ENCODE peak calls at places on chromosomes 2 and 18, in six cellular contexts. X, Y, I, N, O and D are unnamed samples.

GRCh38 chr2:99602475-99602874 is 112.7 kb upstream of the REV1 start:
- DNase-seq in I (no peak), O (peak), N (peak), Y (peak), X (no peak), D (no peak)

GRCh38 chr2:3040066-3040428 is 337.6 kb downstream of the EIPR1 start:
- DNase-seq in N (no peak), O (no peak), I (no peak), X (no peak), Y (no peak), D (no peak)

GRCh38 chr2:207635468-207636200 is 10.4 kb upstream of the METTL21A start:
- DNase-seq in Y (no peak), X (no peak), O (no peak), I (no peak), N (peak), D (no peak)

GRCh38 chr2:120175000-120175581 is 48.1 kb downstream of the TMEM185B start:
- DNase-seq in Y (peak), I (peak), O (peak), X (peak), N (peak), D (no peak)

GRCh38 chr2:46469116-46469515 is 10.2 kb upstream of the TMEM247 start:
- DNase-seq in O (no peak), X (no peak), N (no peak), I (no peak), Y (no peak), D (no peak)

GRCh38 chr18:3051718-3052410 is 38.9 kb upstream of the LPIN2 start:
- DNase-seq in O (no peak), I (no peak), X (no peak), N (no peak), Y (no peak), D (no peak)

GRCh38 chr2:169258045-169258601 is 104.2 kb downstream of the LRP2 start:
- DNase-seq in N (peak), Y (no peak), O (no peak), I (no peak), X (no peak), D (no peak)

GRCh38 chr2:218065239-218066006 is 3.6 kb upstream of the RUFY4 start:
- DNase-seq in I (no peak), Y (no peak), N (no peak), O (no peak), X (no peak), D (no peak)

GRCh38 chr18:3595282-3596273 is 145.6 kb downstream of the TGIF1 start:
- DNase-seq in N (peak), X (no peak), O (peak), I (no peak), Y (peak), D (no peak)

GRCh38 chr2:23627236-23627990 is 242.4 kb downstream of the KLHL29 start:
- DNase-seq in I (no peak), O (no peak), Y (no peak), X (no peak), N (no peak), D (peak)

GRCh38 chr2:195486987-195487644 is 169.9 kb upstream of the SLC39A10 start:
- DNase-seq in Y (no peak), I (no peak), X (no peak), O (peak), N (peak), D (no peak)

GRCh38 chr2:237790353-237790752 is 8.2 kb upstream of the RBM44 start:
- DNase-seq in N (peak), X (no peak), Y (no peak), I (no peak), O (peak), D (no peak)

GRCh38 chr2:142937347-142937746 is 59.9 kb downstream of the KYNU start:
- DNase-seq in N (no peak), I (no peak), Y (no peak), O (peak), X (no peak), D (no peak)

GRCh38 chr2:102337481-102338386 is 17.9 kb upstream of the IL18R1 start:
- DNase-seq in Y (no peak), O (no peak), X (no peak), I (no peak), N (peak), D (no peak)

GRCh38 chr2:60998628-60999545 is 18.6 kb upstream of the PEX13 start:
- DNase-seq in O (peak), X (peak), I (no peak), N (peak), Y (peak), D (no peak)

GRCh38 chr2:227460079-227460485 is 11.9 kb upstream of the AGFG1 start:
- DNase-seq in O (peak), Y (no peak), X (no peak), I (no peak), N (peak), D (no peak)

GRCh38 chr18:43830905-43831304 is 553.6 kb upstream of the SYT4 start:
- DNase-seq in N (no peak), O (peak), Y (no peak), X (no peak), I (no peak), D (no peak)

GRCh38 chr18:79413025-79413424 is 17.3 kb downstream of the NFATC1 start:
- DNase-seq in I (no peak), N (no peak), X (no peak), O (no peak), Y (no peak), D (peak)

GRCh38 chr2:32715981-32716380 is 88.1 kb downstream of the TTC27 start:
- DNase-seq in Y (no peak), I (no peak), X (no peak), O (no peak), N (peak), D (no peak)

GRCh38 chr2:70647873-70648481 is 94.4 kb upstream of the TGFA start:
- DNase-seq in N (peak), O (peak), I (peak), Y (peak), X (peak), D (no peak)

GRCh38 chr2:23594079-23594494 is 209.1 kb downstream of the KLHL29 start:
- DNase-seq in X (no peak), Y (peak), N (no peak), O (no peak), I (no peak), D (peak)

GRCh38 chr2:85430780-85431601 is 12.5 kb downstream of the SH2D6 start:
- DNase-seq in Y (no peak), I (peak), O (no peak), N (no peak), X (no peak), D (peak)

GRCh38 chr2:238174701-238175100 is 15.9 kb downstream of the ERFE start:
- DNase-seq in N (no peak), I (no peak), O (no peak), X (no peak), Y (no peak), D (no peak)

GRCh38 chr2:151947524-151948165 is 119.4 kb upstream of the ARL5A start:
- DNase-seq in I (no peak), N (peak), Y (no peak), O (peak), X (no peak), D (no peak)
- H3K4me3 ChIP-seq in I (no peak), N (no peak), Y (no peak), O (no peak), X (no peak), D (peak)

DNA sequence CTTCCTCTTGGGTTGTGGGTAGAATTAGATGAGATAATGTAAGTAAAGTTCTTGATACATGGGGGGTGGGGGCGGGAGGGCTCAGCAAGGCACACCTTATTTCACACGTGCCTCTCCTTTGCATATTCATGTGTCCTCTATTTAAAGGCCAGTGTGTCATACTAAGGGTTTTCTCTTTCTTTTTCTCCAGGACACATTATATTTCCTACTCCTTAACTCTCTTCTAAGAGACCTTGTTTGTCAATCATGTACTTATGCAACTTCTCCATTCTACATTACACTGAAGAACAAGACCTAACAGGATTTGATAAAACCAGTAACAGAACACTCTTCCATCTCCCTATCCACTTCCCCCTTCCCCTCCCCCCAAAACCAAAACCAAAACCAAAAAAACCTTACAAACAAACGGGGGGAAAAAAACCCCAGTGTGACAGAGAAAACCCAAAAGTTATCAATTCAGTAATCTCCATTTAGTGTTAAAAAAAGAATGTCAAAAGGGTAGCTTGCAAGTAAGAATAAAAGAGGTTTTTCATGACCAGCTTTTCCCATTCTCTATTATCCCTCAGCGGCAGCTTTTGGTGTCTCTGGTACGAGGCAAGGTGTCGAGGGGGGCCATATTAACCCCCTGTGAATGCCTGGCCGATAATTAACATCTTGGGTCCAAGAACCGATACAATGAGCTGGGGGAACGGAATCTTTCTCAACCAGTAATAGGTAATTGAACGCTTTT is 190.9 kb upstream of the TCF4 start:
- DNase-seq in N (peak), X (no peak), I (no peak), Y (no peak), O (no peak), D (no peak)
- H3K4me3 ChIP-seq in N (peak), X (no peak), I (peak), Y (peak), O (peak), D (peak)

DNA sequence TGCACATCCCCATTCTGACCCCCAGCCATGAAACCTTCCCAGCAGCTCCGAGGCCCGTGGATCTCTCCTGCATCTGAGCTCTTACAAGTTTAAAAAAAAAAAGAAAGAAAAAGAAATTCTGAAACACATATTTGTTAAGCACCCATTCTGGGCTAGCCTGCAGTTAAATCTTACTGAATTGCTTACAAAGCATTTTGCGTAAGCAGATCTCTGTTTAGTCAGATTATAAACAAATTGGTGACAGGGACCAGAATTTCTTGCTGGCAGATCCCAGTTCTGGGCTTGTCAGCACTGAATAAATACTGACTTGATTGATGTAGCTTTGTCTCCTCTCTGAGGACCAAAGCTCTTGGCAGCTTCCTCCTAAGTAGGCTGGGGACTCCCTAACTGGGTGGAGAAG is 160.8 kb downstream of the MIB1 start:
- DNase-seq in X (no peak), I (no peak), Y (no peak), O (no peak), N (no peak), D (no peak)
- H3K4me3 ChIP-seq in X (no peak), I (no peak), Y (no peak), O (no peak), N (no peak), D (no peak)

GRCh38 chr2:31137211-31138036 is 816 bp downstream of the GALNT14 start:
- DNase-seq in Y (no peak), N (no peak), I (peak), X (no peak), O (peak), D (peak)
- H3K4me3 ChIP-seq in Y (peak), N (peak), I (peak), X (peak), O (peak), D (peak)

DNA sequence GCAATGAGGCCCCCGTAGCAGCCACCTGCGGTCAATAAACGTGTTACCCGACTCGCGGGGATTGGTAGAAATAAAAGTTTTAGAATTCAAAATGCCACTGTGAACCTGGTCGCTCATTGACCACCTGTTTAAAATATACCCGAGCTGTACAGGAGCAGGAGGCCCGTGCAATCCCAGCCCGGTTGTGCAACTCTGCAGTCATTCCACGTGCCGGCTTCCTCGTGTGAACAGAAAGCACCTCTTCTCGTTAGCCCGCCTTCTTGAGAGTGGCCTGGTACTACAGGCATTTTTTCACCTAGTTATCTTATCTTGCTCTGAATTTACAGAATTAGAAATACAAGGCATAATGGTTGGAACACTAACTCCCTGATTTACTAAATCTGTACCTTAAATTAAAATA is 660.7 kb downstream of the GALR1 start:
- DNase-seq in N (no peak), X (no peak), I (no peak), Y (no peak), O (no peak), D (no peak)
- H3K4me3 ChIP-seq in N (no peak), X (no peak), I (no peak), Y (no peak), O (no peak), D (no peak)

GRCh38 chr2:95025406-95026319 is at the start of gene MAL:
- DNase-seq in O (no peak), N (peak), X (peak), I (peak), Y (no peak), D (peak)

GRCh38 chr2:95023222-95023597 is 2.3 kb upstream of the MAL start:
- DNase-seq in I (no peak), Y (no peak), O (no peak), X (peak), N (no peak), D (no peak)

GRCh38 chr2:95026471-95027368 is 1.2 kb downstream of the MAL start:
- DNase-seq in I (no peak), X (no peak), N (no peak), Y (no peak), O (no peak), D (peak)

GRCh38 chr2:95024306-95024880 is 1.1 kb upstream of the MAL start:
- DNase-seq in O (no peak), X (no peak), Y (no peak), I (no peak), N (no peak), D (no peak)

DNA sequence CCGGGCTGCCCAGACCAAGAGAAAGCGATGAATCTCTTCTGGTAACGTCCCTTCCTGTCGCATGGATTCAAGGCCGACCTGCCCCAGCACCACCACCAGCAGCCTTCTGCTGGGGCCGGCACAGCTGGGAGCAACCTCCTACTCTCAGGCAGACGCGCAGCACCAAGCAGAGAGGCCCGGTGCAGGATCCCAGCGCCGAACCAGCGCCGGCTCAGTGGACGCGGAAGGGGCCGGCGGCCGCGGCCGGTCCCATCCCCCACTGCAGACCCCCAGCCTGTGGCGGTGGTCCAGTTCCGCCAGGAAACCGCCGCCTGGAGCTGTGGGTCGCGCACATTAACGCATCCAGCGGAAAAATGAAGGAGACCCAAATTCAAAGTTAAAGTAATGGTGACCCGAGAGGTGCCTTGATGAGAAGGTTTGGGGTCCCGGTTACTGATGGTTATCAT is 525 bp upstream of the MAL start:
- DNase-seq in Y (no peak), X (no peak), O (no peak), I (no peak), N (no peak), D (no peak)
- H3K4me3 ChIP-seq in Y (no peak), X (peak), O (no peak), I (peak), N (no peak), D (peak)

GRCh38 chr2:188204830-188205229 is 86.8 kb upstream of the GULP1 start:
- DNase-seq in O (no peak), I (no peak), N (no peak), X (no peak), Y (no peak), D (no peak)

GRCh38 chr2:188199716-188200128 is 92.0 kb upstream of the GULP1 start:
- DNase-seq in I (no peak), Y (peak), O (peak), N (peak), X (no peak), D (no peak)

GRCh38 chr2:188201639-188202038 is 90.0 kb upstream of the GULP1 start:
- DNase-seq in X (no peak), O (no peak), I (no peak), Y (no peak), N (no peak), D (no peak)

GRCh38 chr2:188203756-188204155 is 87.9 kb upstream of the GULP1 start:
- DNase-seq in O (no peak), I (no peak), N (no peak), X (no peak), Y (no peak), D (no peak)

DNA sequence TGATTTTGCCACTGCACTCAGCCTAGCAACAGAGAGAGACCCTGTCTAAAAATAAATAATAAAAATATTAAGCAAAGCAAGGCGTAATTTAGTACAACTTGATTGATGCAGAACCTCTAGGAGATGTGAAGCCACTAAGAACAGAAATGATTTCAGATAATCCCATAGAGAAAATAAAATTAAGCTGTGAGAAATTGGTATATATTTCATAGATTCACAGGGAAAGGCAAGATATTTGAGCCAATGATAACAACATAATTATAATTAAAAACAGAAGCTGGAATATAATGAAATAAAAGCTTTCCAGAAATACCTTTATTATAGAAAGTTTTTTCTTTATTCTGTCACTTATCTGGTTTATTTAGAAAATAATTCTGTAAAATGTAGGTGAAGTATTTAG is 88.9 kb upstream of the GULP1 start:
- DNase-seq in I (no peak), X (no peak), O (no peak), N (no peak), Y (no peak), D (no peak)
- H3K4me3 ChIP-seq in I (no peak), X (no peak), O (no peak), N (no peak), Y (no peak), D (no peak)

GRCh38 chr2:75632813-75633212 is 13.8 kb upstream of the MRPL19 start:
- DNase-seq in Y (no peak), I (no peak), N (no peak), O (no peak), X (no peak), D (no peak)

GRCh38 chr2:75627902-75628504 is 18.6 kb upstream of the MRPL19 start:
- DNase-seq in O (peak), X (peak), N (peak), Y (peak), I (peak), D (peak)

GRCh38 chr2:75634945-75635344 is 11.6 kb upstream of the MRPL19 start:
- DNase-seq in O (no peak), X (no peak), Y (no peak), N (no peak), I (no peak), D (no peak)

GRCh38 chr2:75633620-75634019 is 13.0 kb upstream of the MRPL19 start:
- DNase-seq in I (no peak), Y (no peak), N (no peak), X (no peak), O (no peak), D (no peak)

DNA sequence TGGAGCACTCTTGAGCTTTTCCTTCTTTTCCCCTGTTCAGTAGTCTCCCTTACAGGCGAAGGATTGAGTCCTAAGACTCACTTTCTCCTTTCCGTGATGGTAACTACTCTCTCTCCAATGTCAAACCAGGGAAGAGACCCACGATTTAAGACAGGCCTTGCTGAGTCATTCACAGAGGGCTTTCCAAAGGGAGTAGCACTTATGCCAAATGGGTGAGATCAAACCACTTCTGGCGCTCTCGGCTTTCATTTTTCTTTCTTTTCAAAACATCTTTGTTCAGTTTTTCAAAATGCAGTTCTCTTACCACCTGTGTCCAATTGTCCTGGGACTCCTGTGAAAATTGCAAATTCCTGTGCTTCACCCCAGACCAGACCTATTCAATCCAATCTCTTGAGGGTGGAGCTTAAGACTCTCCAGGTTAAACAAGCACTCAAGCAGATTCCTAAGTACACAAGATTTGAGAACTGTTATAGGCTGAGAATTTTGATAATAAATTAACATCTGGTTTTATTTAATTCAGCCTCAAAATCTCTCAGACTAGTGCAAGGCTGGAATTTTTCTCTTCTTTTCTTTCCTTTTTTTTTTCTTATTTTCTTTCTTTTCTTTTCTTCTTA is 14.4 kb upstream of the MRPL19 start:
- DNase-seq in Y (no peak), O (no peak), X (no peak), I (no peak), N (no peak), D (no peak)
- H3K4me3 ChIP-seq in Y (no peak), O (no peak), X (no peak), I (no peak), N (no peak), D (no peak)